ENCODE peak calls at places on chromosomes 6 and 20, in four cellular contexts. U is cardiac fibroblast; B is GM12864; E is CD8-positive, alpha-beta memory T cell. C is an unnamed sample.

GRCh38 chr20:21303061-21303871 is at the start of gene XRN2:
- DNase-seq in U (peak; percentile 96), B (peak; percentile 76), E (peak; percentile 96), C (peak; percentile 55)

GRCh38 chr20:58481541-58482021 is 33.6 kb downstream of the APCDD1L start:
- DNase-seq in U (peak; percentile 54), B (no peak), E (no peak), C (no peak)

GRCh38 chr6:45650527-45651135 is 272.9 kb upstream of the SUPT3H start:
- DNase-seq in U (peak; percentile 70), B (no peak), E (no peak), C (no peak)

GRCh38 chr6:16337280-16337975 is 99.0 kb downstream of the GMPR start:
- DNase-seq in U (peak; percentile 99), B (no peak), E (no peak), C (peak; percentile 83)

GRCh38 chr6:151430886-151431285 is 21.0 kb downstream of the RMND1 start:
- DNase-seq in U (no peak), B (no peak), E (no peak), C (no peak)

GRCh38 chr6:113437571-113437970 is 419.6 kb upstream of the MARCKS start:
- DNase-seq in U (no peak), B (no peak), E (no peak), C (no peak)

GRCh38 chr20:21832442-21833152 is 127.1 kb downstream of the PAX1 start:
- DNase-seq in U (no peak), B (no peak), E (no peak), C (no peak)

GRCh38 chr6:4941782-4942672 is 61.8 kb downstream of the RPP40 start:
- DNase-seq in U (peak; percentile 88), B (no peak), E (peak; percentile 60), C (peak; percentile 91)

GRCh38 chr6:128836761-128837160 is 46.2 kb upstream of the LAMA2 start:
- DNase-seq in U (no peak), B (no peak), E (no peak), C (no peak)

GRCh38 chr6:84652356-84653026 is 111.9 kb downstream of the TBX18 start:
- DNase-seq in U (peak; percentile 95), B (no peak), E (no peak), C (peak; percentile 84)

GRCh38 chr20:47857994-47858557 is 72.8 kb upstream of the SULF2 start:
- DNase-seq in U (peak; percentile 44), B (no peak), E (no peak), C (no peak)

GRCh38 chr6:150169609-150170008 is 26.8 kb downstream of the PPP1R14C start:
- DNase-seq in U (peak; percentile 55), B (no peak), E (no peak), C (peak; percentile 72)

GRCh38 chr20:2984028-2984501 is 59.4 kb upstream of the GNRH2 start:
- DNase-seq in U (no peak), B (no peak), E (no peak), C (no peak)

GRCh38 chr20:36543187-36544133 is 2.1 kb downstream of the MYL9 start:
- DNase-seq in U (peak; percentile 80), B (no peak), E (no peak), C (no peak)

GRCh38 chr6:30194797-30195690 is 18.2 kb downstream of the TRIM26 start:
- DNase-seq in U (no peak), B (no peak), E (no peak), C (no peak)

GRCh38 chr20:1177680-1178079 is 7.1 kb downstream of the TMEM74B start:
- DNase-seq in U (peak; percentile 19), B (no peak), E (no peak), C (no peak)

GRCh38 chr20:57388953-57389694 is 2.1 kb upstream of the RBM38 start:
- DNase-seq in U (peak; percentile 79), B (no peak), E (peak; percentile 73), C (peak; percentile 4)

GRCh38 chr6:20866940-20867630 is 332.8 kb downstream of the CDKAL1 start:
- DNase-seq in U (no peak), B (no peak), E (no peak), C (no peak)

GRCh38 chr20:61520761-61521460 is 268.9 kb downstream of the CDH4 start:
- DNase-seq in U (peak; percentile 31), B (no peak), E (no peak), C (peak; percentile 13)

GRCh38 chr20:33787253-33787891 is 23.8 kb upstream of the CHMP4B start:
- DNase-seq in U (no peak), B (no peak), E (no peak), C (no peak)

GRCh38 chr6:37137201-37137880 is 32.6 kb upstream of the PIM1 start:
- DNase-seq in U (peak; percentile 98), B (no peak), E (peak; percentile 51), C (peak; percentile 95)

GRCh38 chr6:81838724-81839425 is 86.4 kb upstream of the TENT5A start:
- DNase-seq in U (no peak), B (no peak), E (no peak), C (no peak)

GRCh38 chr6:144415835-144416237 is 130.7 kb downstream of the UTRN start:
- DNase-seq in U (peak; percentile 63), B (no peak), E (no peak), C (peak; percentile 24)

GRCh38 chr20:38854654-38855066 is 49.2 kb downstream of the PPP1R16B start:
- DNase-seq in U (no peak), B (no peak), E (no peak), C (no peak)

GRCh38 chr20:49480236-49480635 is 2.2 kb downstream of the KCNB1 start:
- DNase-seq in U (no peak), B (no peak), E (no peak), C (no peak)

GRCh38 chr20:53578492-53579222 is 15.0 kb downstream of the ZNF217 start:
- DNase-seq in U (peak; percentile 94), B (peak; percentile 77), E (peak; percentile 73), C (peak; percentile 81)

GRCh38 chr20:47238780-47239769 is 117.4 kb downstream of the ZMYND8 start:
- DNase-seq in U (no peak), B (no peak), E (no peak), C (no peak)

GRCh38 chr20:50248104-50248631 is 57.5 kb downstream of the CEBPB start:
- DNase-seq in U (peak; percentile 41), B (no peak), E (no peak), C (peak; percentile 37)

GRCh38 chr6:16228709-16229665 is 9.4 kb upstream of the GMPR start:
- DNase-seq in U (peak; percentile 32), B (no peak), E (no peak), C (no peak)

GRCh38 chr6:25369450-25370086 is 90.4 kb downstream of the CARMIL1 start:
- DNase-seq in U (peak; percentile 88), B (no peak), E (no peak), C (no peak)

GRCh38 chr6:124699038-124699437 is 263.2 kb upstream of the RNF217 start:
- DNase-seq in U (no peak), B (no peak), E (no peak), C (no peak)

GRCh38 chr20:31670371-31671228 is 32.9 kb downstream of the COX4I2 start:
- DNase-seq in U (no peak), B (no peak), E (no peak), C (no peak)

GRCh38 chr6:150589828-150590227 is 9.9 kb upstream of the PLEKHG1 start:
- DNase-seq in U (no peak), B (no peak), E (no peak), C (no peak)

GRCh38 chr6:68296126-68296525 is 339.0 kb upstream of the ADGRB3 start:
- DNase-seq in U (peak; percentile 55), B (no peak), E (no peak), C (no peak)

GRCh38 chr6:131929227-131929626 is 21.9 kb downstream of the CCN2 start:
- DNase-seq in U (no peak), B (no peak), E (no peak), C (no peak)

GRCh38 chr20:23125625-23126191 is 39.6 kb upstream of the CD93 start:
- DNase-seq in U (peak; percentile 69), B (no peak), E (no peak), C (peak; percentile 62)

GRCh38 chr6:158591134-158591809 is 31.4 kb downstream of the TMEM181 start:
- DNase-seq in U (no peak), B (no peak), E (no peak), C (no peak)

GRCh38 chr6:109441069-109441816 is 719 bp downstream of the SMPD2 start:
- DNase-seq in U (peak; percentile 58), B (no peak), E (peak; percentile 73), C (no peak)
- H3K4me3 ChIP-seq in U (peak overlapping the region; percentile 81), B (peak overlapping the region; percentile 74), E (peak overlapping the region; percentile 69), C (peak overlapping the region; percentile 57)

DNA sequence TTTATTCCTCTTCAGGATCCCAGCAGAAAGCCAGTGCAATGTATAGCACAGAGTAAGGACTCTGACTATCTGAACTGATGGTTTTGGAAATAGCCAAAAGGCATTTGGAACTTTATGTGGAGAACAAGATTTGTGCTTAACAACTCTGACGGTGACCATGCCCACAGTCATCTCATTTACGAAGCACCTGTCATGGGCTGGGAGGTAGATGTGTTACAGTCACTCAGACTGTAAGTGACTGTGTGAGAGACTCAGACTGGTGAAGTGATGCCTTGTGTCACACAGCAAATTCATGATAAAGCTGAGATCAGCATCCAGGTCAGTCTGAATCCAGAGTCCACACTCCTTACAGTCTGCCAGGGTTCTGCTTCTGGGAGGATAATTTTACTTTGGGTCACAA is 23.9 kb upstream of the FAM83C start:
- DNase-seq in U (no peak), B (no peak), E (no peak), C (no peak)
- H3K4me3 ChIP-seq in U (no peak overlapping the region), B (no peak overlapping the region), E (no peak overlapping the region), C (no peak overlapping the region)

GRCh38 chr6:33869826-33870423 is 66.1 kb upstream of the MLN start:
- DNase-seq in U (no peak), B (no peak), E (no peak), C (no peak)
- H3K4me3 ChIP-seq in U (no peak overlapping the region), B (no peak overlapping the region), E (no peak overlapping the region), C (no peak overlapping the region)

GRCh38 chr20:63100926-63101699 is 94.3 kb upstream of the BHLHE23 start:
- DNase-seq in U (no peak), B (no peak), E (peak; percentile 50), C (no peak)
- H3K4me3 ChIP-seq in U (no peak overlapping the region), B (no peak overlapping the region), E (peak overlapping the region; percentile 82), C (no peak overlapping the region)

GRCh38 chr20:51562334-51563140 is 20.0 kb upstream of the NFATC2 start:
- DNase-seq in U (peak; percentile 97), B (no peak), E (peak; percentile 49), C (peak; percentile 79)
- H3K4me3 ChIP-seq in U (peak overlapping the region; percentile 61), B (no peak overlapping the region), E (peak overlapping the region; percentile 36), C (peak overlapping the region; percentile 60)

GRCh38 chr6:26570027-26570809 is 26.5 kb upstream of the ABT1 start:
- DNase-seq in U (no peak), B (no peak), E (no peak), C (no peak)
- H3K4me3 ChIP-seq in U (no peak overlapping the region), B (no peak overlapping the region), E (no peak overlapping the region), C (no peak overlapping the region)

DNA sequence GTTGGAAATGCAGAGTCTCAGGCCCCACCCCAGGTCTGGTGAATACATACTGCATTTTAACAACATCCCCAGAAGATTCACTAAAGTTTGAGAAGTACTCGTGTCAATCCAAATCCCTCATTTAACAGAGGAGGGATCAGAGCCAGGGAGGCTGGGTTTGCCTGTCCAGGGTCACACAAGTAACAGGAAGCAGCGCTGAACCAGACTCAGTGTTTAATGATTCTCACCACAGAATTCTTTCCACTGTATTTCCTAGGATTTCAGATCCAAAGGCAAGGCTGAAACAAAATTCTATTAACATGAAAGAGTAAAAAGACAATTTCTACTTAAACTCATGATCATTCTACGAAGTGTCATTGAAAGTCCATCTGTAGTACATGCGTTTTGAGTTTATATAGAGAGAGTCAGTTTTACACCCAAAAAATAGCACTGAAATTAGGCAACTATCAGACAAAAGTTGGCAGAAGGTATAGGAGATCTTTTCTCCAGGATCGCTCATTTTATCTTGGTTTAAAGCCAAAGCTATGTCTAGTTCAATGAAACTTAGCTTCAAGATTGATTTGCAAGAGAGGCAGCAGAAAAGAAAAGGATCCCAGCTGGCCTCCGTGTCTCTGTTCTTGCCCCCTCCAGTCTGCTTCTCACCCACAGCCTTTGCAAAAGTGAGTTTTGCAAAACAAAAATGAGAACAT is 6.0 kb upstream of the AGPAT4 start:
- DNase-seq in U (peak; percentile 26), B (no peak), E (no peak), C (no peak)
- H3K4me3 ChIP-seq in U (no peak overlapping the region), B (no peak overlapping the region), E (no peak overlapping the region), C (no peak overlapping the region)

C was measured in AG09309.